ENCODE peak calls at places on chromosomes 2 and 18, in six cellular contexts. One of them, this sample, is unnamed.

GRCh38 chr2:231911381-231911780 is 14.8 kb downstream of the NPPC start:
- DNase-seq in colonic mucosa: no peak
- DNase-seq in stimulated activated CD4-positive, alpha-beta T cell treated with anti-CD3 and anti-CD28 coated beads, TNF-alpha, amount 100 ng/mL, for 48 hours: no peak
- DNase-seq in SHP77: no peak
- DNase-seq in stimulated activated CD8-positive, alpha-beta memory T cell treated with anti-CD3 and anti-CD28 coated beads, Interleukin-7, amount 100 ng/mL, for 1 hour: no peak
- DNase-seq in retina: no peak
- DNase-seq in this sample: no peak

GRCh38 chr2:143034292-143035074 is 94.7 kb upstream of the ARHGAP15 start:
- DNase-seq in colonic mucosa: peak
- DNase-seq in stimulated activated CD4-positive, alpha-beta T cell treated with anti-CD3 and anti-CD28 coated beads, TNF-alpha, amount 100 ng/mL, for 48 hours: peak
- DNase-seq in SHP77: peak
- DNase-seq in stimulated activated CD8-positive, alpha-beta memory T cell treated with anti-CD3 and anti-CD28 coated beads, Interleukin-7, amount 100 ng/mL, for 1 hour: no peak
- DNase-seq in retina: peak
- DNase-seq in this sample: peak

GRCh38 chr2:181116251-181116650 is 135.8 kb downstream of the UBE2E3 start:
- DNase-seq in colonic mucosa: no peak
- DNase-seq in stimulated activated CD4-positive, alpha-beta T cell treated with anti-CD3 and anti-CD28 coated beads, TNF-alpha, amount 100 ng/mL, for 48 hours: no peak
- DNase-seq in SHP77: no peak
- DNase-seq in stimulated activated CD8-positive, alpha-beta memory T cell treated with anti-CD3 and anti-CD28 coated beads, Interleukin-7, amount 100 ng/mL, for 1 hour: no peak
- DNase-seq in retina: no peak
- DNase-seq in this sample: no peak

GRCh38 chr2:214574077-214574775 is 163.4 kb downstream of the VWC2L start:
- DNase-seq in colonic mucosa: no peak
- DNase-seq in stimulated activated CD4-positive, alpha-beta T cell treated with anti-CD3 and anti-CD28 coated beads, TNF-alpha, amount 100 ng/mL, for 48 hours: no peak
- DNase-seq in SHP77: no peak
- DNase-seq in stimulated activated CD8-positive, alpha-beta memory T cell treated with anti-CD3 and anti-CD28 coated beads, Interleukin-7, amount 100 ng/mL, for 1 hour: no peak
- DNase-seq in retina: peak
- DNase-seq in this sample: no peak

GRCh38 chr2:23926289-23926749 is 604 bp downstream of the ATAD2B start:
- DNase-seq in colonic mucosa: peak
- DNase-seq in stimulated activated CD4-positive, alpha-beta T cell treated with anti-CD3 and anti-CD28 coated beads, TNF-alpha, amount 100 ng/mL, for 48 hours: no peak
- DNase-seq in SHP77: peak
- DNase-seq in stimulated activated CD8-positive, alpha-beta memory T cell treated with anti-CD3 and anti-CD28 coated beads, Interleukin-7, amount 100 ng/mL, for 1 hour: no peak
- DNase-seq in retina: no peak
- DNase-seq in this sample: peak

GRCh38 chr18:79855147-79855910 is 57.6 kb downstream of the KCNG2 start:
- DNase-seq in colonic mucosa: peak
- DNase-seq in stimulated activated CD4-positive, alpha-beta T cell treated with anti-CD3 and anti-CD28 coated beads, TNF-alpha, amount 100 ng/mL, for 48 hours: no peak
- DNase-seq in SHP77: no peak
- DNase-seq in stimulated activated CD8-positive, alpha-beta memory T cell treated with anti-CD3 and anti-CD28 coated beads, Interleukin-7, amount 100 ng/mL, for 1 hour: no peak
- DNase-seq in retina: peak
- DNase-seq in this sample: peak

GRCh38 chr2:96798733-96799622 is 17.1 kb upstream of the CNNM3 start:
- DNase-seq in colonic mucosa: no peak
- DNase-seq in stimulated activated CD4-positive, alpha-beta T cell treated with anti-CD3 and anti-CD28 coated beads, TNF-alpha, amount 100 ng/mL, for 48 hours: no peak
- DNase-seq in SHP77: no peak
- DNase-seq in stimulated activated CD8-positive, alpha-beta memory T cell treated with anti-CD3 and anti-CD28 coated beads, Interleukin-7, amount 100 ng/mL, for 1 hour: no peak
- DNase-seq in retina: no peak
- DNase-seq in this sample: no peak

GRCh38 chr18:64258111-64258650 is 109.3 kb upstream of the LINC00305 start:
- DNase-seq in colonic mucosa: no peak
- DNase-seq in stimulated activated CD4-positive, alpha-beta T cell treated with anti-CD3 and anti-CD28 coated beads, TNF-alpha, amount 100 ng/mL, for 48 hours: no peak
- DNase-seq in SHP77: no peak
- DNase-seq in stimulated activated CD8-positive, alpha-beta memory T cell treated with anti-CD3 and anti-CD28 coated beads, Interleukin-7, amount 100 ng/mL, for 1 hour: no peak
- DNase-seq in retina: no peak
- DNase-seq in this sample: no peak

GRCh38 chr2:202104286-202104870 is 31.3 kb downstream of the KIAA2012 start:
- DNase-seq in colonic mucosa: peak
- DNase-seq in stimulated activated CD4-positive, alpha-beta T cell treated with anti-CD3 and anti-CD28 coated beads, TNF-alpha, amount 100 ng/mL, for 48 hours: peak
- DNase-seq in SHP77: peak
- DNase-seq in stimulated activated CD8-positive, alpha-beta memory T cell treated with anti-CD3 and anti-CD28 coated beads, Interleukin-7, amount 100 ng/mL, for 1 hour: no peak
- DNase-seq in retina: no peak
- DNase-seq in this sample: peak

GRCh38 chr2:219289195-219289536 is 10.0 kb downstream of the DNAJB2 start:
- DNase-seq in colonic mucosa: no peak
- DNase-seq in stimulated activated CD4-positive, alpha-beta T cell treated with anti-CD3 and anti-CD28 coated beads, TNF-alpha, amount 100 ng/mL, for 48 hours: no peak
- DNase-seq in SHP77: no peak
- DNase-seq in stimulated activated CD8-positive, alpha-beta memory T cell treated with anti-CD3 and anti-CD28 coated beads, Interleukin-7, amount 100 ng/mL, for 1 hour: no peak
- DNase-seq in retina: no peak
- DNase-seq in this sample: no peak

GRCh38 chr2:74552914-74553811 is 579 bp downstream of the LOXL3 start:
- DNase-seq in colonic mucosa: no peak
- DNase-seq in stimulated activated CD4-positive, alpha-beta T cell treated with anti-CD3 and anti-CD28 coated beads, TNF-alpha, amount 100 ng/mL, for 48 hours: no peak
- DNase-seq in SHP77: peak
- DNase-seq in stimulated activated CD8-positive, alpha-beta memory T cell treated with anti-CD3 and anti-CD28 coated beads, Interleukin-7, amount 100 ng/mL, for 1 hour: no peak
- DNase-seq in retina: peak
- DNase-seq in this sample: peak

GRCh38 chr2:100302585-100302892 is 19.8 kb downstream of the LONRF2 start:
- DNase-seq in colonic mucosa: no peak
- DNase-seq in stimulated activated CD4-positive, alpha-beta T cell treated with anti-CD3 and anti-CD28 coated beads, TNF-alpha, amount 100 ng/mL, for 48 hours: no peak
- DNase-seq in SHP77: no peak
- DNase-seq in stimulated activated CD8-positive, alpha-beta memory T cell treated with anti-CD3 and anti-CD28 coated beads, Interleukin-7, amount 100 ng/mL, for 1 hour: no peak
- DNase-seq in retina: no peak
- DNase-seq in this sample: no peak

GRCh38 chr18:59024829-59025228 is 114.9 kb upstream of the SEC11C start:
- DNase-seq in colonic mucosa: no peak
- DNase-seq in stimulated activated CD4-positive, alpha-beta T cell treated with anti-CD3 and anti-CD28 coated beads, TNF-alpha, amount 100 ng/mL, for 48 hours: no peak
- DNase-seq in SHP77: no peak
- DNase-seq in stimulated activated CD8-positive, alpha-beta memory T cell treated with anti-CD3 and anti-CD28 coated beads, Interleukin-7, amount 100 ng/mL, for 1 hour: no peak
- DNase-seq in retina: no peak
- DNase-seq in this sample: no peak

GRCh38 chr2:1618974-1619373 is 125.3 kb downstream of the PXDN start:
- DNase-seq in colonic mucosa: no peak
- DNase-seq in stimulated activated CD4-positive, alpha-beta T cell treated with anti-CD3 and anti-CD28 coated beads, TNF-alpha, amount 100 ng/mL, for 48 hours: no peak
- DNase-seq in SHP77: no peak
- DNase-seq in stimulated activated CD8-positive, alpha-beta memory T cell treated with anti-CD3 and anti-CD28 coated beads, Interleukin-7, amount 100 ng/mL, for 1 hour: no peak
- DNase-seq in retina: no peak
- DNase-seq in this sample: no peak

GRCh38 chr2:195575879-195576391 is 81.1 kb upstream of the SLC39A10 start:
- DNase-seq in colonic mucosa: no peak
- DNase-seq in stimulated activated CD4-positive, alpha-beta T cell treated with anti-CD3 and anti-CD28 coated beads, TNF-alpha, amount 100 ng/mL, for 48 hours: no peak
- DNase-seq in SHP77: no peak
- DNase-seq in stimulated activated CD8-positive, alpha-beta memory T cell treated with anti-CD3 and anti-CD28 coated beads, Interleukin-7, amount 100 ng/mL, for 1 hour: no peak
- DNase-seq in retina: no peak
- DNase-seq in this sample: peak

GRCh38 chr2:171430516-171431410 is 3.0 kb downstream of the METTL8 start:
- DNase-seq in colonic mucosa: no peak
- DNase-seq in stimulated activated CD4-positive, alpha-beta T cell treated with anti-CD3 and anti-CD28 coated beads, TNF-alpha, amount 100 ng/mL, for 48 hours: no peak
- DNase-seq in SHP77: no peak
- DNase-seq in stimulated activated CD8-positive, alpha-beta memory T cell treated with anti-CD3 and anti-CD28 coated beads, Interleukin-7, amount 100 ng/mL, for 1 hour: no peak
- DNase-seq in retina: no peak
- DNase-seq in this sample: peak

GRCh38 chr2:235495373-235496238 is 1.8 kb downstream of the AGAP1 start:
- DNase-seq in colonic mucosa: no peak
- DNase-seq in stimulated activated CD4-positive, alpha-beta T cell treated with anti-CD3 and anti-CD28 coated beads, TNF-alpha, amount 100 ng/mL, for 48 hours: no peak
- DNase-seq in SHP77: no peak
- DNase-seq in stimulated activated CD8-positive, alpha-beta memory T cell treated with anti-CD3 and anti-CD28 coated beads, Interleukin-7, amount 100 ng/mL, for 1 hour: no peak
- DNase-seq in retina: no peak
- DNase-seq in this sample: no peak

GRCh38 chr2:46632349-46632748 is 153.0 kb downstream of the TMEM247 start:
- DNase-seq in colonic mucosa: no peak
- DNase-seq in stimulated activated CD4-positive, alpha-beta T cell treated with anti-CD3 and anti-CD28 coated beads, TNF-alpha, amount 100 ng/mL, for 48 hours: no peak
- DNase-seq in SHP77: peak
- DNase-seq in stimulated activated CD8-positive, alpha-beta memory T cell treated with anti-CD3 and anti-CD28 coated beads, Interleukin-7, amount 100 ng/mL, for 1 hour: no peak
- DNase-seq in retina: no peak
- DNase-seq in this sample: peak

GRCh38 chr18:6022840-6023239 is 127.5 kb upstream of the TMEM200C start:
- DNase-seq in colonic mucosa: no peak
- DNase-seq in stimulated activated CD4-positive, alpha-beta T cell treated with anti-CD3 and anti-CD28 coated beads, TNF-alpha, amount 100 ng/mL, for 48 hours: no peak
- DNase-seq in SHP77: no peak
- DNase-seq in stimulated activated CD8-positive, alpha-beta memory T cell treated with anti-CD3 and anti-CD28 coated beads, Interleukin-7, amount 100 ng/mL, for 1 hour: no peak
- DNase-seq in retina: no peak
- DNase-seq in this sample: no peak

GRCh38 chr2:232120911-232121310 is 159.4 kb downstream of the DIS3L2 start:
- DNase-seq in colonic mucosa: no peak
- DNase-seq in stimulated activated CD4-positive, alpha-beta T cell treated with anti-CD3 and anti-CD28 coated beads, TNF-alpha, amount 100 ng/mL, for 48 hours: no peak
- DNase-seq in SHP77: no peak
- DNase-seq in stimulated activated CD8-positive, alpha-beta memory T cell treated with anti-CD3 and anti-CD28 coated beads, Interleukin-7, amount 100 ng/mL, for 1 hour: no peak
- DNase-seq in retina: no peak
- DNase-seq in this sample: no peak

GRCh38 chr2:136378712-136379595 is 261.0 kb upstream of the CXCR4 start:
- DNase-seq in colonic mucosa: peak
- DNase-seq in stimulated activated CD4-positive, alpha-beta T cell treated with anti-CD3 and anti-CD28 coated beads, TNF-alpha, amount 100 ng/mL, for 48 hours: peak
- DNase-seq in SHP77: no peak
- DNase-seq in stimulated activated CD8-positive, alpha-beta memory T cell treated with anti-CD3 and anti-CD28 coated beads, Interleukin-7, amount 100 ng/mL, for 1 hour: peak
- DNase-seq in retina: peak
- DNase-seq in this sample: peak

GRCh38 chr2:238669581-238670340 is 178.1 kb upstream of the TWIST2 start:
- DNase-seq in colonic mucosa: no peak
- DNase-seq in stimulated activated CD4-positive, alpha-beta T cell treated with anti-CD3 and anti-CD28 coated beads, TNF-alpha, amount 100 ng/mL, for 48 hours: peak
- DNase-seq in SHP77: no peak
- DNase-seq in stimulated activated CD8-positive, alpha-beta memory T cell treated with anti-CD3 and anti-CD28 coated beads, Interleukin-7, amount 100 ng/mL, for 1 hour: no peak
- DNase-seq in retina: no peak
- DNase-seq in this sample: no peak

GRCh38 chr18:78642561-78643398 is 336.8 kb upstream of the SALL3 start:
- DNase-seq in colonic mucosa: no peak
- DNase-seq in stimulated activated CD4-positive, alpha-beta T cell treated with anti-CD3 and anti-CD28 coated beads, TNF-alpha, amount 100 ng/mL, for 48 hours: no peak
- DNase-seq in SHP77: no peak
- DNase-seq in stimulated activated CD8-positive, alpha-beta memory T cell treated with anti-CD3 and anti-CD28 coated beads, Interleukin-7, amount 100 ng/mL, for 1 hour: no peak
- DNase-seq in retina: peak
- DNase-seq in this sample: peak

GRCh38 chr2:3656762-3657691 is 973 bp upstream of the ALLC start:
- DNase-seq in colonic mucosa: no peak
- DNase-seq in stimulated activated CD4-positive, alpha-beta T cell treated with anti-CD3 and anti-CD28 coated beads, TNF-alpha, amount 100 ng/mL, for 48 hours: no peak
- DNase-seq in SHP77: peak
- DNase-seq in stimulated activated CD8-positive, alpha-beta memory T cell treated with anti-CD3 and anti-CD28 coated beads, Interleukin-7, amount 100 ng/mL, for 1 hour: no peak
- DNase-seq in retina: peak
- DNase-seq in this sample: no peak

GRCh38 chr2:98697651-98698337 is 33.1 kb downstream of the MGAT4A start:
- DNase-seq in colonic mucosa: peak
- DNase-seq in stimulated activated CD4-positive, alpha-beta T cell treated with anti-CD3 and anti-CD28 coated beads, TNF-alpha, amount 100 ng/mL, for 48 hours: no peak
- DNase-seq in SHP77: no peak
- DNase-seq in stimulated activated CD8-positive, alpha-beta memory T cell treated with anti-CD3 and anti-CD28 coated beads, Interleukin-7, amount 100 ng/mL, for 1 hour: no peak
- DNase-seq in retina: no peak
- DNase-seq in this sample: no peak

GRCh38 chr2:227939271-227940027 is 68.0 kb downstream of the DAW1 start:
- DNase-seq in colonic mucosa: no peak
- DNase-seq in stimulated activated CD4-positive, alpha-beta T cell treated with anti-CD3 and anti-CD28 coated beads, TNF-alpha, amount 100 ng/mL, for 48 hours: no peak
- DNase-seq in SHP77: peak
- DNase-seq in stimulated activated CD8-positive, alpha-beta memory T cell treated with anti-CD3 and anti-CD28 coated beads, Interleukin-7, amount 100 ng/mL, for 1 hour: no peak
- DNase-seq in retina: peak
- DNase-seq in this sample: peak

GRCh38 chr18:30915336-30915988 is 127.1 kb downstream of the DSC3 start:
- DNase-seq in colonic mucosa: no peak
- DNase-seq in stimulated activated CD4-positive, alpha-beta T cell treated with anti-CD3 and anti-CD28 coated beads, TNF-alpha, amount 100 ng/mL, for 48 hours: no peak
- DNase-seq in SHP77: no peak
- DNase-seq in stimulated activated CD8-positive, alpha-beta memory T cell treated with anti-CD3 and anti-CD28 coated beads, Interleukin-7, amount 100 ng/mL, for 1 hour: no peak
- DNase-seq in retina: no peak
- DNase-seq in this sample: no peak

This sample was measured in NB4.